ENCODE peak calls at places on chromosomes 11 and 22, in six cellular contexts. J, D, Y, W, Q and H are unnamed samples.

GRCh38 chr11:76266269-76266668 is 60.0 kb upstream of the WNT11 start:
- DNase-seq in J (peak), D (no peak), Y (peak), W (no peak), Q (no peak), H (no peak)

GRCh38 chr11:130178441-130178971 is 18.9 kb downstream of the ST14 start:
- DNase-seq in J (no peak), D (peak), Y (no peak), W (no peak), Q (no peak), H (no peak)

GRCh38 chr11:94750319-94751215 is 17.6 kb upstream of the AMOTL1 start:
- DNase-seq in J (no peak), D (no peak), Y (no peak), W (no peak), Q (no peak), H (no peak)

GRCh38 chr22:40055143-40055926 is 60.6 kb downstream of the FAM83F start:
- DNase-seq in J (no peak), D (no peak), Y (no peak), W (no peak), Q (no peak), H (no peak)

GRCh38 chr11:35218956-35219355 is 80.0 kb downstream of the CD44 start:
- DNase-seq in J (no peak), D (no peak), Y (no peak), W (no peak), Q (no peak), H (no peak)

GRCh38 chr22:20663941-20664593 is 109.8 kb upstream of the SERPIND1 start:
- DNase-seq in J (no peak), D (no peak), Y (no peak), W (no peak), Q (no peak), H (peak)

GRCh38 chr11:70084046-70084984 is 6.2 kb downstream of the ANO1 start:
- DNase-seq in J (no peak), D (no peak), Y (no peak), W (no peak), Q (no peak), H (no peak)

GRCh38 chr22:43433904-43434600 is 22.2 kb downstream of the MPPED1 start:
- DNase-seq in J (no peak), D (no peak), Y (no peak), W (no peak), Q (peak), H (no peak)

GRCh38 chr22:48972979-48973693 is 854.5 kb downstream of the BRD1 start:
- DNase-seq in J (no peak), D (no peak), Y (no peak), W (no peak), Q (no peak), H (peak)

GRCh38 chr11:11636671-11637070 is 14.9 kb upstream of the GALNT18 start:
- DNase-seq in J (no peak), D (no peak), Y (no peak), W (no peak), Q (no peak), H (no peak)

GRCh38 chr22:36433318-36434231 is 45.8 kb upstream of the MYH9 start:
- DNase-seq in J (no peak), D (peak), Y (no peak), W (peak), Q (no peak), H (no peak)

GRCh38 chr11:18748766-18749375 is 22.9 kb upstream of the IGSF22 start:
- DNase-seq in J (no peak), D (no peak), Y (no peak), W (no peak), Q (no peak), H (no peak)

GRCh38 chr11:45252134-45252856 is 33.8 kb downstream of the SYT13 start:
- DNase-seq in J (peak), D (no peak), Y (peak), W (peak), Q (peak), H (peak)

GRCh38 chr11:95585752-95586077 is 203.9 kb downstream of the FAM76B start:
- DNase-seq in J (no peak), D (no peak), Y (no peak), W (no peak), Q (no peak), H (no peak)

GRCh38 chr11:43920598-43921419 is 21.6 kb upstream of the C11orf96 start:
- DNase-seq in J (peak), D (no peak), Y (peak), W (peak), Q (no peak), H (no peak)

GRCh38 chr22:44746061-44746789 is 6.2 kb upstream of the ARHGAP8 start:
- DNase-seq in J (no peak), D (no peak), Y (no peak), W (no peak), Q (no peak), H (no peak)

GRCh38 chr22:26328221-26328620 is 100.8 kb upstream of the ASPHD2 start:
- DNase-seq in J (no peak), D (no peak), Y (no peak), W (no peak), Q (no peak), H (no peak)

GRCh38 chr11:111410951-111411350 is 31.9 kb upstream of the POU2AF1 start:
- DNase-seq in J (no peak), D (no peak), Y (no peak), W (no peak), Q (no peak), H (no peak)

DNA sequence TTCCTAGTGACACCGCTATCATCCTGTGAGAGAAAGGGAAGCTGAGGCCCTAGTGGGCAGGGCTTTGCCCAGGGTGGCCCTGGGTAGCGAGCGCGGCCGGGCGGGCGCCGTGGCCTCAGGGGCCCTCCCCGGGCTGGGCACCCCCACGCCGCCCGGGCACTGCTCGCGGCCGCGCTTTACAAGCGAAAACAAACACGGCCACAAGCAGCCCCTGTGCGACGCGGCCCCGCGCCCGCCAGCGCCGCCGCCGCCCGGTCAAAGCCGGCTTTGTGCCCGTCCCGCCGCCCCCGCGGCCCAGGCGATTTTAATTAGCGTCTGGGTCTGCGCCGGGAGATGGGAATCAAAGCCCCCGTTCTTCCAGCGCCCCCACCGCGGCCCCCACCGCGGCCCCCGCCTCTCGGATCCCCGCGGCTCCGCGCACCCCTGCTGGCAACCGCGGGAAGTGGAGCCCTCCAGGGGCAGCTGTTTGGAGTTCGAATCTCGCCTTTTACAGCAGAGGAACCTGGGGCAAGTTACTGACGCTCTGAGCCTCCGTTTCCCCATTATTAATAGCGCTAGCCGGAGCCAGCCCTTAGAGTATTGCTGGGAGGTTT is 47.9 kb downstream of the CHRDL2 start:
- DNase-seq in J (no peak), D (no peak), Y (no peak), W (peak), Q (no peak), H (no peak)
- TF ChIP-seq CTCF in J (no peak), D (peak), Y (peak), W (no peak), Q (peak), H (peak)

DNA sequence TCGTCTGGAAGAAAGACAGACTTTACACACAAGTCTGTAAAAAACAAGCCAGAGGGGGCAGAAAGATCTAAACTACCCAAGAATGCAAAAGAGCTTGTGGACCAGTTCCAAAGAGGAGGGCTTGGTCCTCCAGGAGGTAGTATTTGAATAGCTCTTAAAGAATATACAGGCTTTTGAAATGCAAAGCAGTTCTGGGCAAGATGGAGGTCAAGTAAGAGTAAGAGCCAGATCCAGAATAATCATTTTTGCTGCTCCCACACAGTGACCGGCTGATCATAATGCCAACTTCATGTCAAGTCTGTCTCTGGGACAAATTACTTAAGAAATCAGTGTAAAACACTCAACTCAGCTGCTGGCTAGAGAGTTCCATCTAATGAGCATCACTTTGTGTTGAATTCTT is 250.9 kb upstream of the NARS2 start:
- DNase-seq in J (no peak), D (no peak), Y (no peak), W (no peak), Q (no peak), H (no peak)
- TF ChIP-seq CTCF in J (no peak), D (no peak), Y (no peak), W (no peak), Q (no peak), H (no peak)

GRCh38 chr11:58580311-58580710 is 1.4 kb downstream of the ZFP91 start:
- DNase-seq in J (no peak), D (no peak), Y (no peak), W (no peak), Q (no peak), H (no peak)

GRCh38 chr11:58577441-58578135 is 1.3 kb upstream of the ZFP91 start:
- DNase-seq in J (no peak), D (peak), Y (no peak), W (peak), Q (no peak), H (no peak)

GRCh38 chr11:58578136-58578634 is 678 bp upstream of the ZFP91 start:
- DNase-seq in J (peak), D (peak), Y (peak), W (peak), Q (peak), H (peak)

GRCh38 chr11:58579192-58580129 is 598 bp downstream of the ZFP91 start:
- DNase-seq in J (peak), D (peak), Y (peak), W (peak), Q (peak), H (peak)

GRCh38 chr11:58578635-58579191 is at the start of gene ZFP91:
- DNase-seq in J (peak), D (peak), Y (peak), W (peak), Q (peak), H (peak)
- TF ChIP-seq CTCF in J (no peak), D (no peak), Y (no peak), W (no peak), Q (no peak), H (no peak)

GRCh38 chr11:895331-896223 is 15.0 kb downstream of the CHID1 start:
- DNase-seq in J (no peak), D (no peak), Y (no peak), W (no peak), Q (no peak), H (no peak)
- TF ChIP-seq CTCF in J (no peak), D (no peak), Y (no peak), W (no peak), Q (no peak), H (no peak)

GRCh38 chr11:74546752-74547151 is 45.6 kb upstream of the POLD3 start:
- DNase-seq in J (no peak), D (no peak), Y (no peak), W (peak), Q (no peak), H (no peak)
- TF ChIP-seq CTCF in J (no peak), D (no peak), Y (no peak), W (no peak), Q (no peak), H (no peak)

GRCh38 chr22:38153821-38154562 is 27.6 kb downstream of the PLA2G6 start:
- DNase-seq in J (no peak), D (peak), Y (no peak), W (no peak), Q (peak), H (no peak)
- TF ChIP-seq CTCF in J (no peak), D (peak), Y (no peak), W (no peak), Q (peak), H (peak)

GRCh38 chr11:126398721-126399120 is 43.2 kb downstream of the ST3GAL4 start:
- DNase-seq in J (no peak), D (no peak), Y (no peak), W (no peak), Q (no peak), H (no peak)

GRCh38 chr11:126398296-126398695 is 42.8 kb downstream of the ST3GAL4 start:
- DNase-seq in J (no peak), D (no peak), Y (no peak), W (no peak), Q (no peak), H (no peak)

GRCh38 chr11:126403039-126403438 is 47.6 kb downstream of the ST3GAL4 start:
- DNase-seq in J (peak), D (no peak), Y (no peak), W (no peak), Q (peak), H (no peak)

GRCh38 chr11:126397016-126397415 is 41.5 kb downstream of the ST3GAL4 start:
- DNase-seq in J (no peak), D (no peak), Y (no peak), W (no peak), Q (no peak), H (no peak)

GRCh38 chr11:126400019-126400962 is 44.8 kb downstream of the ST3GAL4 start:
- DNase-seq in J (no peak), D (no peak), Y (no peak), W (no peak), Q (no peak), H (no peak)
- TF ChIP-seq CTCF in J (no peak), D (no peak), Y (no peak), W (no peak), Q (no peak), H (no peak)